ENCODE peak calls at places on chromosomes 4 and X, in seven cellular contexts. Z is SK-N-SH, M is H1, Q is GM12891, C is K562, H is GM12878, B is HepG2. O is an unnamed sample.

GRCh38 chrX:132270699-132271098 is 51.5 kb upstream of the RAP2C start:
- DNase-seq in H (no peak), C (no peak), M (no peak), Z (no peak), Q (no peak), B (no peak), O (no peak)

GRCh38 chr4:74038161-74039064 is at the start of gene CXCL3:
- DNase-seq in M (no peak), C (peak), B (no peak), H (no peak), Q (no peak), Z (peak), O (no peak)

GRCh38 chr4:23219779-23220408 is 527.2 kb downstream of the GBA3 start:
- DNase-seq in B (no peak), H (no peak), C (no peak), M (no peak), Q (no peak), Z (no peak), O (no peak)

GRCh38 chrX:38154818-38155217 is 65.9 kb downstream of the SRPX start:
- DNase-seq in Z (no peak), C (no peak), H (no peak), B (no peak), M (no peak), Q (no peak), O (no peak)

GRCh38 chrX:153643431-153644351 is 3.3 kb upstream of the DUSP9 start:
- DNase-seq in Z (peak), H (no peak), Q (no peak), B (no peak), M (no peak), C (peak), O (no peak)

GRCh38 chrX:32137525-32137924 is 1065.7 kb upstream of the FTHL17 start:
- DNase-seq in H (no peak), C (no peak), M (no peak), B (no peak), Q (no peak), Z (no peak), O (no peak)

GRCh38 chr4:119014658-119015057 is 121.0 kb upstream of the MYOZ2 start:
- DNase-seq in Q (no peak), M (no peak), H (no peak), B (no peak), Z (no peak), C (no peak), O (no peak)

GRCh38 chr4:55768291-55768690 is 51.3 kb upstream of the EXOC1L start:
- DNase-seq in Z (no peak), Q (no peak), B (peak), M (peak), H (no peak), C (no peak), O (no peak)

GRCh38 chr4:108060164-108060563 is 70.5 kb downstream of the HADH start:
- DNase-seq in Z (peak), M (no peak), H (no peak), Q (no peak), C (no peak), B (peak), O (no peak)
- TF ChIP-seq TAF1 in Z (no peak), M (no peak), H (no peak), Q (no peak), C (no peak), B (no peak), O (no peak)

DNA sequence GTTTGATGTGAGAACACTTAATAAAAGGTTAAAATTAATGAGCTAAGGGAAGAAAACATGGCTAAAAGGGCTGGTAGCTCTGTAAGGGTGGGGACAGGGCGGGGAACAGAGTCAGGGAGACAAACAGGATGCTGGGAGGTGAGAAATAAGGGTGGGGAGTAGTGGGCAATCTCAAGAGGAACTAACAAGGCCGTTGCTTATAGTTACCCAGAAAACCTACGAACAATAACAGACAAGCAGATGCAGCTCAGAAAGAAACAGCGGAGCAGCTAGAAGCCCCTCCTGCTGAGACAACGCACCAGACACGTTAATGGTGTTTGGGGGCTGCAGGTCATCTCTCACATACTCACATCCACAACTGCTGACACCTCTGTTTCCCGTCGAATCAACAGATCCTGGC is 9.7 kb upstream of the KLF3 start:
- DNase-seq in Q (no peak), Z (no peak), H (no peak), C (no peak), M (no peak), B (no peak), O (no peak)
- TF ChIP-seq POLR2AphosphoS5 in Q (no peak), Z (no peak), H (no peak), C (no peak), M (no peak), B (no peak), O (no peak)

DNA sequence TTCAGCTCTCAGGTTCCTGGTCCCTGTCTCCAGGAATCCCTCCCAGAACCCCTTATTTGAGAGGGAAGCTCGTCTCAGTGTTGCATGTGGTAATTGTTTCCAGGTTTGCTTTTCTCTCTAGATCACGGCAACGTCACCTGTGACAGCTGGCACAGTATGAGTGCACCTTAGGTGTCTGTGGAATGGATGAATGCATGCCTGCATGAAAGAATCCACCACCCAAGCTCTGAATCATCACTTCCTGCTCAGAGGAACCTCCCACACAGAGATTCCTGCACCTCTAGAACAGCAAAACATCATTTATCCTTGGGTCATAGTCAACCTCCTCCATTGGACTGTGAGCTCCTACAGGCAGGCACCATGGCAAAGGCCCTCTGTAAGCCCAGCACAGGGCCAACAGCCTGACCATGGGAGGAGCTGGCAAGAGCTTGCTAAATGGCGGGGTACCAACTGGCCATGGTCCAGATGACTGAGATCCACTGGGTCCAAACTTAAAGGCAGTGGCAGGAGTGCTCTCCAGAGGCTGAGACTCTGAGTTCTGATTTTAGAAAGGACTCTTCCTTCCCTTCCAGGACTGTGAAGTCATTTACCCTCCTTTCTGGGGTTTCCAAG is 116.2 kb downstream of the SLC2A9 start:
- DNase-seq in Z (no peak), H (no peak), C (no peak), B (no peak), M (no peak), Q (no peak), O (no peak)
- TF ChIP-seq TAF1 in Z (no peak), H (no peak), C (no peak), B (no peak), M (no peak), Q (no peak), O (no peak)

GRCh38 chr4:3082915-3083515 is 8.5 kb downstream of the HTT start:
- DNase-seq in Z (no peak), M (no peak), H (no peak), C (no peak), Q (no peak), B (no peak), O (no peak)

GRCh38 chr4:3079694-3080123 is 5.2 kb downstream of the HTT start:
- DNase-seq in C (no peak), B (no peak), Z (no peak), H (peak), M (no peak), Q (no peak), O (no peak)

GRCh38 chr4:3085948-3086670 is 11.6 kb downstream of the HTT start:
- DNase-seq in Z (no peak), M (no peak), Q (no peak), C (no peak), B (no peak), H (no peak), O (no peak)

GRCh38 chr4:3087398-3087797 is 12.9 kb downstream of the HTT start:
- DNase-seq in Q (no peak), Z (no peak), H (no peak), B (no peak), C (no peak), M (no peak), O (no peak)

GRCh38 chr4:3083732-3084131 is 9.3 kb downstream of the HTT start:
- DNase-seq in Q (no peak), Z (no peak), C (no peak), M (no peak), B (no peak), H (no peak), O (no peak)
- TF ChIP-seq POLR2AphosphoS5 in Q (no peak), Z (no peak), C (no peak), M (no peak), B (no peak), H (no peak), O (no peak)

GRCh38 chrX:9873952-9874351 is 87.7 kb downstream of the SHROOM2 start:
- DNase-seq in M (no peak), B (peak), Q (no peak), Z (peak), C (peak), H (no peak), O (peak)
- TF ChIP-seq TAF1 in M (no peak), B (no peak), Q (no peak), Z (no peak), C (no peak), H (no peak), O (no peak)

GRCh38 chrX:10176121-10177003 is 19.6 kb downstream of the CLCN4 start:
- DNase-seq in M (no peak), C (no peak), H (no peak), Q (no peak), B (no peak), Z (no peak), O (no peak)
- TF ChIP-seq POLR2AphosphoS5 in M (no peak), C (no peak), H (no peak), Q (no peak), B (no peak), Z (no peak), O (no peak)

GRCh38 chrX:102659790-102660757 is 8.8 kb downstream of the GPRASP1 start:
- DNase-seq in Z (peak), C (peak), H (peak), M (no peak), B (peak), Q (peak), O (peak)
- TF ChIP-seq TAF1 in Z (no peak), C (peak), H (peak), M (peak), B (peak), Q (peak), O (peak)

DNA sequence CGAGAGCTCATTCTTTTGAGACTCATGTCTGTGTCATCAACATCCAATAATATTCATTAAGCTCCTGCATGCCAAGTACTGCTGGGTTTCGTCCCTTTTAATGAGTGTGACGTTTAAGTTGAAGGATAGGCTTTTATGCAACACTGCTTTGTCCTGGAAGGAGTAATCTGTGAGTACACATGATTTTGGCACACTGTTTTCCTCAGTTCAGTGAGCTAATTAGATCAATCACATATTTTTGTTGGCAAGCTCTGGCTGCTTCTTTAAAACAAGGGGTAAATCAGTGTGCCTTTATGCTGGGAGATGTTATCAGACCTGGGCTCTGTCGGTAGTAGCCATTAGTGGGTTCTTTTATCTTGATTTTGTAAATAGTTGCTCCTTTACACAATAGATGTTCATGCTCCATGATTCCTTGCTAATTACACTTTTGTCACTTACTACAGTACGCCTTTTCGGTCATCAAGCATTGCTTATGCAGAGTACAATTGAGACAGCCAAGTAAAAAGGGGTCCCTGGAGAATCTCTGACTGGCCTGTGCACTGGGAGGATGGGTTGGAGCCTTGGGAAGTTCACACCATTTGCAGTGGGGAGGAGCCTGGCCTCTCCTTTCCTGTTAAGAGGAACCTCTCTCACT is 132.6 kb downstream of the FHIP1A start:
- DNase-seq in M (no peak), H (no peak), C (no peak), Z (peak), B (no peak), Q (no peak), O (no peak)
- TF ChIP-seq POLR2AphosphoS5 in M (no peak), H (no peak), C (no peak), Z (peak), B (no peak), Q (no peak), O (no peak)